ENCODE peak calls at places on chromosomes 5 and 9, in five cellular contexts. One of them, this sample, is unnamed.

GRCh38 chr5:181173420-181174342 is 26.3 kb downstream of the OR2V2 start:
- DNase-seq in SJSA1: peak; percentile 70
- DNase-seq in HTR-8/SVneo: no peak
- DNase-seq in amniotic stem cell: no peak
- DNase-seq in occipital lobe: no peak
- DNase-seq in this sample: no peak

GRCh38 chr5:1103505-1104326 is 8.1 kb downstream of the SLC12A7 start:
- DNase-seq in SJSA1: no peak
- DNase-seq in HTR-8/SVneo: no peak
- DNase-seq in amniotic stem cell: no peak
- DNase-seq in occipital lobe: no peak
- DNase-seq in this sample: no peak

GRCh38 chr9:106893088-106893487 is 30.1 kb downstream of the ZNF462 start:
- DNase-seq in SJSA1: no peak
- DNase-seq in HTR-8/SVneo: peak; percentile 42
- DNase-seq in amniotic stem cell: peak; percentile 51
- DNase-seq in occipital lobe: no peak
- DNase-seq in this sample: peak; percentile 73

GRCh38 chr5:33524476-33524875 is 83.7 kb downstream of the TARS1 start:
- DNase-seq in SJSA1: no peak
- DNase-seq in HTR-8/SVneo: no peak
- DNase-seq in amniotic stem cell: no peak
- DNase-seq in occipital lobe: no peak
- DNase-seq in this sample: no peak

GRCh38 chr5:139982157-139982974 is 60.7 kb downstream of the NRG2 start:
- DNase-seq in SJSA1: no peak
- DNase-seq in HTR-8/SVneo: no peak
- DNase-seq in amniotic stem cell: no peak
- DNase-seq in occipital lobe: no peak
- DNase-seq in this sample: no peak

GRCh38 chr9:28207657-28208056 is 634.4 kb upstream of the C9orf72 start:
- DNase-seq in SJSA1: no peak
- DNase-seq in HTR-8/SVneo: no peak
- DNase-seq in amniotic stem cell: no peak
- DNase-seq in occipital lobe: no peak
- DNase-seq in this sample: no peak

GRCh38 chr9:134385873-134386370 is 59.7 kb downstream of the RXRA start:
- DNase-seq in SJSA1: no peak
- DNase-seq in HTR-8/SVneo: no peak
- DNase-seq in amniotic stem cell: no peak
- DNase-seq in occipital lobe: no peak
- DNase-seq in this sample: no peak

GRCh38 chr9:35858428-35858827 is 11.8 kb downstream of the OR13J1 start:
- DNase-seq in SJSA1: no peak
- DNase-seq in HTR-8/SVneo: no peak
- DNase-seq in amniotic stem cell: no peak
- DNase-seq in occipital lobe: no peak
- DNase-seq in this sample: no peak

GRCh38 chr5:62578540-62578939 is at the start of gene LRRC70:
- DNase-seq in SJSA1: no peak
- DNase-seq in HTR-8/SVneo: no peak
- DNase-seq in amniotic stem cell: no peak
- DNase-seq in occipital lobe: no peak
- DNase-seq in this sample: no peak

GRCh38 chr9:123048748-123049147 is 15.3 kb downstream of the GPR21 start:
- DNase-seq in SJSA1: no peak
- DNase-seq in HTR-8/SVneo: no peak
- DNase-seq in amniotic stem cell: no peak
- DNase-seq in occipital lobe: no peak
- DNase-seq in this sample: no peak

GRCh38 chr9:77575785-77576184 is 72.3 kb downstream of the GNA14 start:
- DNase-seq in SJSA1: peak; percentile 4
- DNase-seq in HTR-8/SVneo: peak; percentile 11
- DNase-seq in amniotic stem cell: no peak
- DNase-seq in occipital lobe: no peak
- DNase-seq in this sample: no peak

GRCh38 chr9:37341704-37342103 is 80.8 kb upstream of the GRHPR start:
- DNase-seq in SJSA1: no peak
- DNase-seq in HTR-8/SVneo: no peak
- DNase-seq in amniotic stem cell: no peak
- DNase-seq in occipital lobe: no peak
- DNase-seq in this sample: no peak

GRCh38 chr9:96219615-96220257 is 82.2 kb downstream of the HSD17B3 start:
- DNase-seq in SJSA1: no peak
- DNase-seq in HTR-8/SVneo: no peak
- DNase-seq in amniotic stem cell: no peak
- DNase-seq in occipital lobe: peak; percentile 58
- DNase-seq in this sample: no peak

GRCh38 chr9:115111854-115112253 is 6.1 kb downstream of the TNC start:
- DNase-seq in SJSA1: no peak
- DNase-seq in HTR-8/SVneo: no peak
- DNase-seq in amniotic stem cell: no peak
- DNase-seq in occipital lobe: no peak
- DNase-seq in this sample: no peak

This sample was measured in HS-27A.